ENCODE peak calls at places on chromosomes 7 and 10, in five cellular contexts. A, E, D, Y and G are unnamed samples.

GRCh38 chr10:17003151-17003550 is 126.5 kb downstream of the CUBN start:
- DNase-seq in A (no peak), E (no peak), D (no peak), Y (no peak), G (no peak)

GRCh38 chr10:3538850-3539531 is 246.0 kb downstream of the KLF6 start:
- DNase-seq in A (peak), E (no peak), D (no peak), Y (peak), G (no peak)

GRCh38 chr10:60236869-60237524 is 152.7 kb downstream of the ANK3 start:
- DNase-seq in A (peak), E (peak), D (peak), Y (no peak), G (peak)

GRCh38 chr10:11895598-11895997 is 72.4 kb downstream of the PROSER2 start:
- DNase-seq in A (no peak), E (no peak), D (no peak), Y (no peak), G (no peak)

GRCh38 chr10:14602807-14603538 is 171.7 kb downstream of the FAM107B start:
- DNase-seq in A (no peak), E (no peak), D (no peak), Y (no peak), G (no peak)

GRCh38 chr10:18681366-18681765 is 22.1 kb downstream of the ARL5B start:
- DNase-seq in A (no peak), E (no peak), D (no peak), Y (no peak), G (no peak)

GRCh38 chr10:49298666-49298989 is 342 bp upstream of the C10orf71 start:
- DNase-seq in A (peak), E (no peak), D (peak), Y (no peak), G (peak)

GRCh38 chr7:81333536-81333935 is 414.7 kb upstream of the SEMA3C start:
- DNase-seq in A (no peak), E (no peak), D (no peak), Y (no peak), G (no peak)

GRCh38 chr7:155462163-155462735 is 4.3 kb downstream of the EN2 start:
- DNase-seq in A (no peak), E (no peak), D (no peak), Y (no peak), G (no peak)

GRCh38 chr7:132991615-132992587 is 90.0 kb downstream of the CHCHD3 start:
- DNase-seq in A (no peak), E (no peak), D (no peak), Y (no peak), G (no peak)

GRCh38 chr7:12714436-12714737 is 27.0 kb downstream of the ARL4A start:
- DNase-seq in A (no peak), E (no peak), D (no peak), Y (no peak), G (no peak)

GRCh38 chr7:12716722-12717121 is 29.3 kb downstream of the ARL4A start:
- DNase-seq in A (no peak), E (no peak), D (no peak), Y (no peak), G (no peak)

GRCh38 chr7:12713625-12714435 is 26.4 kb downstream of the ARL4A start:
- DNase-seq in A (no peak), E (no peak), D (no peak), Y (no peak), G (no peak)

GRCh38 chr7:12716134-12716667 is 28.8 kb downstream of the ARL4A start:
- DNase-seq in A (no peak), E (no peak), D (no peak), Y (no peak), G (no peak)

DNA sequence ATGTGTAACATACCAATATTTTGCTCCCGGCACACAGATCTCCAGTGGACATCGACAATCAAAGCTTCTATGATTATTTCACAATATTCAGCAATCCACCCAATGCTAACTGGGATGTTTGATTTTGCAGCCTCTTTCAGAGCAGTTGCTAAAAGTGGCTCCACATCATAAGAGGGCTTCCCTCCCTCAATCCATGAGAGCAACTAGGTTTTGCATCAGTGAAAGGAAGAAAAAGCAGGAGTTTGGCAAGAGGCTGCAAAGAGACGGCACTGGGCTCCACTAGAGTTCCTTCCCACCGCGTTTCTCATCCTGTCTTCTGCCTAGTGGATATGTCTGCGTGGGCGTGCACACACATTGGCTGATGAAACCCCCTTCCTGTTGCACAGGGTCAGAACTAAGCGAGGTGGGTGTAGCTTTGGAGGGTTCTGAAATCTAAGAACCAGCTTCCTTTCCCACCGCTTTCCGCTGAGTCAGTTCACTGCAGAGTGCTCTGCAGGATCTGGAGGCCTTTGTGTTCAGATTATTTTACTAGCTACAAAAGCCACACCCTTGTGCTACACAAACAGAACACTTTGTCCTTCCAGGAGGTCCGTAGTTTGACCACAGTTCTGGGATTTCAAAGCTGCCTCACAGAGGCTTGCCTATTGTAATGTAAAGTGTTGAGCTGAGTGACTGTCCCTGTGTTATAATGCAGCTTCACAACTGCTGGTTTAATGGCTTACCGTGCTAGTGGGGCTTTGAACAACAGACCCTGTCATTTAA is 28.1 kb downstream of the ARL4A start:
- DNase-seq in A (peak), E (peak), D (peak), Y (peak), G (peak)
- TF ChIP-seq POLR2A in A (no peak), E (no peak), D (no peak), Y (no peak), G (no peak)

GRCh38 chr10:70117646-70118045 is 15.0 kb downstream of the AIFM2 start:
- DNase-seq in A (no peak), E (no peak), D (no peak), Y (no peak), G (no peak)
- H3K4me3 ChIP-seq in A (no peak), E (no peak), D (no peak), Y (no peak), G (no peak)

DNA sequence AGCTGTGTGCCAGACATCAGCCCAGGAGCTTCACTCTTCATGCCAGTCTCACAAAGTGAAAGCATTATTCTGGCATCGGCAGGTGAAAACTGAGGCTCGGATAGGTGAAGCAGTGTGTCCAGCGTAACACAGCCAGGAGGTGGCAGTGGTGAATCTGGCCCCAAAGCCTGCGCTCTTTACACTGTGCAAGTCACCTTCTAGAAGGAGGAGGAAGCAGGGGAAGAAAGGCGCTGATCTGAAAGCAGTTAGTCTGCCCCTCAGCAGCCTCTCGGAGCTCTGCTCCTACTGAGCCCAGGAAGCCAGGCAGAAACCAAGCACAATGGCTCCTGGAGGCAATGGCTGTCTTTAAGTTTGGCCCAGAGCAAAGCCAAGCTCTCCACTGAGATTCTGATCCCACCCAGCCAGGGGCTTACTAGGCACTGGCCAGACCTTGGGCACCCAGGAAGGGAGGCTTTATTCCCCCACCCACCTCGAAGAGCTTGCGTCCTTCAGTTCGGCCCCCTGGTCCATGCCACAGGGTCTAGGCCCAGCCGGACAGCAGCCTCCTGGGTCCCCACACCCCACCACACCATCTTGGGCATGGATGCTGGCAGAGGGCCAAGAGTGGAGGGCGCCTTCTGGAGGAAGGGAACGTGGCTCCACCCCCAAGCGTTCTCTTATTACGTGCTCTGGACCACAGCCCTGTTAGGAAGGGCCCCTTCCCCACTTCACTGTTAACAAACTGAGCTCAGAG is 104.5 kb downstream of the GRID1 start:
- DNase-seq in A (peak), E (no peak), D (peak), Y (peak), G (no peak)
- TF ChIP-seq CTCF in A (no peak), E (peak), D (peak), Y (no peak), G (no peak)

DNA sequence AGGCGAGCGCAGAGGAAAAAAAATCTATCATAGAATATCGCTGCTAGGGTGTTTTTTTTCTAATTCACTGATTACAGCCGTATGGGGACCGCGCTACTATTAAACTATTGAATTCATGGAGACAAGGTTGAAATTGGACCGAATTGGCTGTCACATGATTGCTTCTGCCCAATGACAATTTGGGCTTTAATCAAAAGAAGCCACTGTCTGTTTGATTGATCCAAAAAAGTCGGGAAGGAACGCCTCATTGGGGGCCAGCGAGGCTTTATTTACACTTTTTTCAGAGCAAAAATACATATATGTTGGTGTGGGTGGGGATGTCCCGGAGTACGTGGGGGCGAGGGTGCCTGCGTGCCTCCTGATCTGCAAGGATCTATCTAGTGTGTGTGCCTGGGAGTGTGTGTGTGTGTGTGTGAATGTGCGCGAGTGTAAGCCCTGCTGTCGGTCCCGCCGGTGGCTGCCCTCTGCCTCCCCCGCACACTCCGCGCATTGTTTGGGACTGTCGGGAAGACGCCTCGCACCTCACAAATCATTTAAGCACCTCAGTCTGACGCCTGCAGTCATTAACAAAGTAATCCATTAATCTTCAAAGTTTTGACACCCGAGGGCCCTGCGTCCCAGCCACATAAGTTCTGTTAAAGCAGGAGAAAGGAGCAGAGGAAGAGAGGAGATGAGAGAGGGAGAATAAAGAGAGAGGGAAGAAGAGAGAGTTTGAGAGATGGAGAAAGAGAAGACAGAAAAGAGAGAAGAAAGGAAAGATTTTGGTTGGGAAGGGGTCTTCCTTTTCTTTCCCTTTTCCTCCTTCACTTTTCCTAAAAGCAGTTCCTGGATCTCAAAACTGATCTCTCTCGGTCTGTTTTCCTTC is at the start of gene HOXA2:
- DNase-seq in A (peak), E (no peak), D (no peak), Y (peak), G (no peak)
- TF ChIP-seq POLR2A in A (peak), E (no peak), D (no peak), Y (peak), G (no peak)

GRCh38 chr7:101201695-101202602 is 1.1 kb upstream of the MOGAT3 start:
- DNase-seq in A (no peak), E (no peak), D (no peak), Y (no peak), G (no peak)
- H3K4me3 ChIP-seq in A (peak), E (no peak), D (peak), Y (peak), G (no peak)

GRCh38 chr10:111104811-111105210 is 28.0 kb downstream of the ADRA2A start:
- DNase-seq in A (peak), E (no peak), D (no peak), Y (no peak), G (no peak)

GRCh38 chr10:111108441-111108840 is 31.6 kb downstream of the ADRA2A start:
- DNase-seq in A (no peak), E (no peak), D (no peak), Y (no peak), G (no peak)

GRCh38 chr10:111107846-111108245 is 31.0 kb downstream of the ADRA2A start:
- DNase-seq in A (no peak), E (no peak), D (no peak), Y (peak), G (no peak)

GRCh38 chr10:111106081-111106480 is 29.3 kb downstream of the ADRA2A start:
- DNase-seq in A (peak), E (no peak), D (no peak), Y (no peak), G (no peak)

GRCh38 chr10:111107023-111107422 is 30.2 kb downstream of the ADRA2A start:
- DNase-seq in A (peak), E (no peak), D (no peak), Y (no peak), G (no peak)
- TF ChIP-seq CTCF in A (no peak), E (no peak), D (no peak), Y (no peak), G (no peak)

DNA sequence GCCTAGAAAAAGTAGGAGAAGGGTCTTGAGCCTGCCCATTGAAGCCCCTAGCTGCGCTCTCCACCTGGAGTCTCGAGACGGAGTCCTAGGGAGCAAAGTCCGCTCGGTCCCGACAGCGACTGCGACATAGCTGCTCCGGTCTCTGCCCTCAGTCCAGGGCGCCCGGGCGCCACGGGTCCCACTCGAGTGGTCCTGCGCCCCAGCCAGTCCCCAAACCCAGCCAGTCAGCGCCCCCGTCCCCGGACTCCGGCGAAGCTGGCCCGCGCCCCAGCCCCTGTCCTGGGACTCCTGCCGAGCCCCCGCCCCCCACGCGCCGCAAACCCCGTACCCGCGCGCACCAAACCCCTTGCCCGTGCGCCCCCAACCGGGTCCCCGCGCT is 480 bp downstream of the TNS3 start:
- DNase-seq in A (no peak), E (no peak), D (peak), Y (no peak), G (no peak)
- TF ChIP-seq POLR2A in A (no peak), E (no peak), D (no peak), Y (no peak), G (no peak)

DNA sequence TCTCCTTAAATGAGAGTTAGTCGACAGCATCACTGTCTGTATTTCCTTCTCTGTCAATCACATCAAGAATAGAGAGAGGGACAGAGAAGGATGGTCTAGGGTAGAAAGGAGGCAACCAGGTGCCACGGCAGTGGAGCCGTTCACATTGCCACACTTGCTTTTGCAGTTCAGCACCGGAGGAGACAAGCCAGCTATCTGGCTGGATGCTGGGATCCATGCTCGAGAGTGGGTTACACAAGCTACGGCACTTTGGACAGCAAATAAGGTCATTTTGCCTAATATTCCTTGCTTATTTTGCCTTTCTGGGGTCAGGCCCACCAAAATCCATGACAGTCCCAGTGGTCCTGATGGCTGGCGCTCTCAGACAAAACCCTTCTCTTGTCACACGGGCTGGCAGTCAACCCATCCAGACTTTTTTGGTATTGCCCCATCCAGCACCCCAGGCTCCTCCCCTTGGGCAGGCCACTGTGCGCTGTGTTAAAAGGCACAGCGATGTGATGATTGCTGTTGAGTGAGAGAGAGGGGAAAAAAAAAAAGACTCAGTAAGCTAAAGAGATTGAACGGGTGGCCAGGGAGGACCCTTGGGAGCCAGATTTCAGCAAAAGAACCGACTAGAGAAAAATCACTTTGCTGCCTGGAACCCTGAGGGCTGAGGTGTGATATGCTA is 8.5 kb downstream of the CPA2 start:
- DNase-seq in A (no peak), E (no peak), D (no peak), Y (no peak), G (no peak)
- H3K4me3 ChIP-seq in A (no peak), E (no peak), D (no peak), Y (no peak), G (no peak)